ENCODE peak calls at places on chromosomes 13 and 19, in six cellular contexts. K, J, M, E, C and I are unnamed samples.

GRCh38 chr19:51687791-51688664 is 5.1 kb upstream of the SPACA6 start:
- DNase-seq in K (no peak), J (peak; percentile 70), M (peak; percentile 70), E (no peak), C (no peak), I (peak; percentile 47)

GRCh38 chr13:51158365-51158764 is 47.3 kb upstream of the C13orf42 start:
- DNase-seq in K (no peak), J (no peak), M (no peak), E (no peak), C (no peak), I (no peak)

GRCh38 chr13:84126671-84127171 is 244.4 kb upstream of the SLITRK1 start:
- DNase-seq in K (no peak), J (no peak), M (no peak), E (no peak), C (peak; percentile 99), I (no peak)

GRCh38 chr13:99414048-99414995 is 87.0 kb upstream of the TM9SF2 start:
- DNase-seq in K (no peak), J (no peak), M (no peak), E (no peak), C (no peak), I (no peak)

GRCh38 chr19:18648971-18649310 is 12.1 kb downstream of the KLHL26 start:
- DNase-seq in K (no peak), J (no peak), M (peak; percentile 43), E (no peak), C (no peak), I (no peak)

GRCh38 chr19:10368101-10368803 is 12.1 kb downstream of the TYK2 start:
- DNase-seq in K (no peak), J (no peak), M (no peak), E (no peak), C (no peak), I (no peak)

GRCh38 chr13:106480511-106480910 is 55.0 kb downstream of the EFNB2 start:
- DNase-seq in K (no peak), J (no peak), M (no peak), E (no peak), C (no peak), I (no peak)

GRCh38 chr13:19984430-19985218 is 26.1 kb downstream of the ZMYM2 start:
- DNase-seq in K (no peak), J (peak; percentile 27), M (peak; percentile 44), E (peak; percentile 12), C (no peak), I (peak; percentile 56)

GRCh38 chr13:40442826-40443225 is 223.6 kb downstream of the FOXO1 start:
- DNase-seq in K (no peak), J (no peak), M (no peak), E (no peak), C (no peak), I (no peak)

GRCh38 chr19:19335408-19336158 is 15.0 kb downstream of the MAU2 start:
- DNase-seq in K (no peak), J (no peak), M (no peak), E (no peak), C (no peak), I (no peak)

GRCh38 chr13:35014606-35015005 is 72.5 kb downstream of the NBEA start:
- DNase-seq in K (no peak), J (no peak), M (no peak), E (no peak), C (no peak), I (no peak)

GRCh38 chr13:101942535-101943157 is 459.2 kb downstream of the FGF14 start:
- DNase-seq in K (no peak), J (no peak), M (no peak), E (no peak), C (no peak), I (no peak)

GRCh38 chr13:30690282-30691188 is 44.8 kb upstream of the ALOX5AP start:
- DNase-seq in K (no peak), J (peak; percentile 64), M (peak; percentile 97), E (peak; percentile 43), C (no peak), I (peak; percentile 21)

GRCh38 chr19:57351867-57352266 is 796 bp downstream of the ZNF304 start:
- DNase-seq in K (no peak), J (no peak), M (no peak), E (no peak), C (no peak), I (no peak)

GRCh38 chr13:32309812-32310706 is 5.1 kb downstream of the ZAR1L start:
- DNase-seq in K (no peak), J (peak; percentile 53), M (peak; percentile 58), E (peak; percentile 46), C (peak; percentile 2), I (peak; percentile 70)

GRCh38 chr13:96172066-96172465 is 82.2 kb downstream of the HS6ST3 start:
- DNase-seq in K (no peak), J (no peak), M (no peak), E (no peak), C (no peak), I (no peak)

GRCh38 chr13:95677564-95678386 is 836 bp downstream of the DNAJC3 start:
- DNase-seq in K (peak; percentile 13), J (peak; percentile 28), M (peak; percentile 12), E (peak; percentile 10), C (no peak), I (peak; percentile 24)

GRCh38 chr13:91133941-91134772 is 213.3 kb upstream of the MIR17HG start:
- DNase-seq in K (no peak), J (peak; percentile 79), M (no peak), E (peak; percentile 41), C (peak; percentile 53), I (peak; percentile 81)

GRCh38 chr19:40217921-40218890 is at the start of gene TTC9B:
- DNase-seq in K (peak; percentile 36), J (peak; percentile 48), M (no peak), E (peak; percentile 57), C (peak; percentile 64), I (no peak)

GRCh38 chr13:79423801-79424642 is 18.0 kb upstream of the RBM26 start:
- DNase-seq in K (no peak), J (peak; percentile 41), M (peak; percentile 42), E (peak; percentile 29), C (peak; percentile 36), I (peak; percentile 75)

GRCh38 chr13:40694426-40694825 is 28.0 kb upstream of the FOXO1 start:
- DNase-seq in K (no peak), J (no peak), M (no peak), E (no peak), C (no peak), I (no peak)

GRCh38 chr19:48962029-48962848 is 2.9 kb upstream of the FTL start:
- DNase-seq in K (no peak), J (peak; percentile 49), M (peak; percentile 18), E (peak; percentile 45), C (no peak), I (peak; percentile 39)

GRCh38 chr13:45331981-45332830 is 8.8 kb downstream of the TPT1 start:
- DNase-seq in K (no peak), J (no peak), M (peak; percentile 99), E (no peak), C (no peak), I (peak; percentile 87)

GRCh38 chr19:42477117-42477516 is 34.4 kb upstream of the CXCL17 start:
- DNase-seq in K (no peak), J (no peak), M (no peak), E (no peak), C (no peak), I (no peak)

GRCh38 chr19:10378124-10378523 is 2.2 kb downstream of the TYK2 start:
- DNase-seq in K (no peak), J (no peak), M (no peak), E (no peak), C (no peak), I (no peak)

GRCh38 chr13:66689628-66690027 is 540.5 kb downstream of the PCDH9 start:
- DNase-seq in K (no peak), J (peak; percentile 78), M (peak; percentile 38), E (no peak), C (peak; percentile 23), I (peak; percentile 48)